ENCODE peak calls at places on chromosomes 3 and 15, in nine cellular contexts. A is NCI-H1092, H is germinal center, O is retina, Q is PC-9, N is T-cell, E is body of pancreas, U is T follicular helper cell, V is heart left ventricle. F is an unnamed sample.

GRCh38 chr15:60412807-60413597 is 15.2 kb upstream of the ANXA2 start:
- DNase-seq in Q (no peak), A (no peak), V (no peak), O (no peak), U (no peak), H (no peak), E (no peak), N (no peak), F (no peak)

GRCh38 chr3:62453448-62453847 is 80.1 kb upstream of the FEZF2 start:
- DNase-seq in V (no peak), H (no peak), E (no peak), U (no peak), A (no peak), O (no peak), N (no peak), Q (no peak), F (no peak)

GRCh38 chr3:52473031-52473430 is 17.6 kb downstream of the NISCH start:
- DNase-seq in O (no peak), Q (no peak), A (no peak), U (no peak), E (no peak), H (no peak), V (no peak), N (no peak), F (no peak)

GRCh38 chr15:98412852-98413251 is 235.5 kb upstream of the IGF1R start:
- DNase-seq in E (no peak), H (no peak), V (no peak), U (no peak), Q (no peak), O (no peak), A (no peak), N (no peak), F (no peak)

GRCh38 chr3:20173844-20174410 is 12.1 kb downstream of the SGO1 start:
- DNase-seq in A (peak), O (peak), H (no peak), V (no peak), N (no peak), Q (no peak), E (no peak), U (no peak), F (no peak)

GRCh38 chr3:71400986-71401451 is 182.5 kb downstream of the FOXP1 start:
- DNase-seq in Q (no peak), N (no peak), E (no peak), H (no peak), U (no peak), O (no peak), V (no peak), A (no peak), F (no peak)

GRCh38 chr3:23172059-23172458 is 31.1 kb upstream of the UBE2E2 start:
- DNase-seq in Q (peak), H (no peak), E (no peak), V (no peak), A (no peak), N (no peak), U (no peak), O (no peak), F (no peak)

GRCh38 chr15:64865126-64865997 is 23.6 kb downstream of the PLEKHO2 start:
- DNase-seq in H (no peak), V (no peak), O (no peak), Q (no peak), A (no peak), U (no peak), N (no peak), E (no peak), F (no peak)

GRCh38 chr3:179464296-179465092 is 13.2 kb upstream of the GNB4 start:
- DNase-seq in A (no peak), H (peak), V (no peak), E (no peak), O (no peak), U (no peak), Q (peak), N (no peak), F (no peak)

GRCh38 chr3:130414457-130414856 is 69.0 kb downstream of the COL6A5 start:
- DNase-seq in E (no peak), O (no peak), V (no peak), A (no peak), U (no peak), H (no peak), N (no peak), Q (no peak), F (no peak)

GRCh38 chr3:129162729-129163579 is 2.1 kb upstream of the ISY1 start:
- DNase-seq in U (no peak), N (no peak), V (no peak), E (no peak), A (no peak), O (no peak), H (no peak), Q (no peak), F (no peak)

GRCh38 chr15:80246425-80246894 is 5.6 kb downstream of the CTXND1 start:
- DNase-seq in O (no peak), Q (no peak), H (no peak), A (no peak), N (no peak), U (no peak), V (no peak), E (no peak), F (no peak)

GRCh38 chr15:37103475-37104071 is 3.2 kb upstream of the MEIS2 start:
- DNase-seq in H (no peak), U (no peak), A (no peak), V (no peak), Q (no peak), O (no peak), E (no peak), N (no peak), F (no peak)

GRCh38 chr3:125322166-125322565 is 53.0 kb downstream of the ZNF148 start:
- DNase-seq in U (no peak), V (no peak), N (no peak), A (peak), H (no peak), Q (no peak), E (no peak), O (no peak), F (no peak)

GRCh38 chr3:149214702-149215101 is 6.9 kb downstream of the CP start:
- DNase-seq in E (no peak), N (no peak), O (no peak), Q (no peak), V (no peak), H (no peak), A (no peak), U (no peak), F (no peak)

GRCh38 chr3:142958707-142959106 is 4.8 kb downstream of the PAQR9 start:
- DNase-seq in H (no peak), Q (peak), E (no peak), A (no peak), N (no peak), V (no peak), U (no peak), O (no peak), F (no peak)

GRCh38 chr3:124492824-124493223 is 237.4 kb upstream of the UMPS start:
- DNase-seq in Q (peak), E (peak), A (peak), U (no peak), N (no peak), H (no peak), V (peak), O (no peak), F (peak)

GRCh38 chr3:184757010-184757651 is 45.3 kb upstream of the MAGEF1 start:
- DNase-seq in A (no peak), N (no peak), O (no peak), Q (no peak), E (no peak), V (peak), U (no peak), H (no peak), F (peak)

GRCh38 chr3:30576946-30577345 is 29.5 kb upstream of the TGFBR2 start:
- DNase-seq in A (no peak), O (no peak), Q (no peak), N (no peak), V (no peak), H (no peak), U (no peak), E (no peak), F (no peak)

GRCh38 chr3:175620093-175620492 is 761.0 kb downstream of the NAALADL2 start:
- DNase-seq in A (no peak), Q (no peak), U (no peak), O (no peak), V (no peak), H (no peak), N (no peak), E (no peak), F (no peak)

F was measured in left colon.